ENCODE peak calls at places on chromosomes 7 and 10, in four cellular contexts. A, N, D and Z are unnamed samples.

GRCh38 chr10:121188005-121188404 is 336.8 kb downstream of the WDR11 start:
- DNase-seq in N (no peak), D (no peak), A (no peak), Z (no peak)

GRCh38 chr7:101608772-101609713 is 20.1 kb downstream of the MYL10 start:
- DNase-seq in N (no peak), A (no peak), D (no peak), Z (no peak)

GRCh38 chr10:31586708-31587107 is 267.7 kb downstream of the ZEB1 start:
- DNase-seq in D (no peak), A (no peak), N (no peak), Z (no peak)

GRCh38 chr10:85916999-85917573 is 449.5 kb downstream of the GRID1 start:
- DNase-seq in N (no peak), D (peak), A (peak), Z (peak)

GRCh38 chr7:128102490-128103291 is 71.5 kb upstream of the LRRC4 start:
- DNase-seq in D (no peak), N (no peak), A (no peak), Z (no peak)

GRCh38 chr10:590721-591120 is 98.7 kb downstream of the DIP2C start:
- DNase-seq in N (no peak), A (no peak), D (no peak), Z (no peak)

GRCh38 chr10:63466168-63466935 is 575 bp upstream of the JMJD1C start:
- DNase-seq in A (peak), N (no peak), D (peak), Z (peak)

GRCh38 chr7:22647451-22648257 is 79.3 kb upstream of the IL6 start:
- DNase-seq in N (no peak), A (no peak), D (no peak), Z (no peak)

GRCh38 chr7:142301923-142302550 is 44.2 kb upstream of the PRSS58 start:
- DNase-seq in D (no peak), N (no peak), A (peak), Z (peak)

GRCh38 chr10:114151486-114151885 is 22.5 kb downstream of the CCDC186 start:
- DNase-seq in N (no peak), A (no peak), D (no peak), Z (no peak)

GRCh38 chr10:125781374-125781773 is 5.8 kb upstream of the MMP21 start:
- DNase-seq in N (no peak), D (no peak), A (no peak), Z (no peak)

GRCh38 chr7:155788616-155789000 is 23.7 kb downstream of the SHH start:
- DNase-seq in N (no peak), D (no peak), A (no peak), Z (no peak)

GRCh38 chr7:149773446-149774236 is at the start of gene ZNF467:
- DNase-seq in A (peak), D (no peak), N (no peak), Z (peak)

GRCh38 chr10:81116990-81117389 is 579.3 kb downstream of the SH2D4B start:
- DNase-seq in A (no peak), D (no peak), N (no peak), Z (no peak)

GRCh38 chr7:80481196-80481884 is 30.5 kb downstream of the GNAT3 start:
- DNase-seq in A (no peak), D (no peak), N (no peak), Z (no peak)

GRCh38 chr7:48255046-48255445 is 83.8 kb downstream of the ABCA13 start:
- DNase-seq in D (no peak), A (no peak), N (no peak), Z (no peak)

GRCh38 chr10:3906511-3907111 is 121.6 kb upstream of the KLF6 start:
- DNase-seq in N (no peak), D (no peak), A (no peak), Z (no peak)